ENCODE peak calls at places on chromosomes 1 and 21, in four cellular contexts. One of them, this sample, is unnamed.
A peak's percentile ranks its signal among the peaks of the same experiment; 100 is the strongest.

GRCh38 chr1:207873055-207873890 is 37.7 kb downstream of the CD34 start:
- DNase-seq in GM12878: no peak
- DNase-seq in Panc1: no peak
- DNase-seq in heart right ventricle: no peak
- DNase-seq in this sample: peak; percentile 75

GRCh38 chr21:33041981-33042380 is 16.2 kb downstream of the OLIG2 start:
- DNase-seq in GM12878: no peak
- DNase-seq in Panc1: no peak
- DNase-seq in heart right ventricle: no peak
- DNase-seq in this sample: no peak

GRCh38 chr1:92459871-92460320 is 26.8 kb downstream of the GFI1 start:
- DNase-seq in GM12878: no peak
- DNase-seq in Panc1: no peak
- DNase-seq in heart right ventricle: no peak
- DNase-seq in this sample: no peak

GRCh38 chr21:31343680-31344480 is at the start of gene TIAM1:
- DNase-seq in GM12878: no peak
- DNase-seq in Panc1: no peak
- DNase-seq in heart right ventricle: peak; percentile 43
- DNase-seq in this sample: peak; percentile 77

GRCh38 chr1:110474444-110474843 is 23.5 kb downstream of the PROK1 start:
- DNase-seq in GM12878: no peak
- DNase-seq in Panc1: no peak
- DNase-seq in heart right ventricle: no peak
- DNase-seq in this sample: no peak

GRCh38 chr1:29441916-29442668 is 205.8 kb downstream of the PTPRU start:
- DNase-seq in GM12878: no peak
- DNase-seq in Panc1: no peak
- DNase-seq in heart right ventricle: no peak
- DNase-seq in this sample: peak; percentile 63

GRCh38 chr21:36716836-36717235 is 17.9 kb downstream of the SIM2 start:
- DNase-seq in GM12878: no peak
- DNase-seq in Panc1: no peak
- DNase-seq in heart right ventricle: no peak
- DNase-seq in this sample: no peak

GRCh38 chr21:34996304-34997081 is 52.6 kb downstream of the RUNX1 start:
- DNase-seq in GM12878: no peak
- DNase-seq in Panc1: no peak
- DNase-seq in heart right ventricle: no peak
- DNase-seq in this sample: no peak

GRCh38 chr1:43147625-43148319 is 24.3 kb downstream of the EBNA1BP2 start:
- DNase-seq in GM12878: no peak
- DNase-seq in Panc1: no peak
- DNase-seq in heart right ventricle: peak; percentile 68
- DNase-seq in this sample: no peak

GRCh38 chr1:164763098-164763497 is 204.1 kb downstream of the PBX1 start:
- DNase-seq in GM12878: no peak
- DNase-seq in Panc1: no peak
- DNase-seq in heart right ventricle: no peak
- DNase-seq in this sample: no peak
- H3K27ac ChIP-seq in GM12878: no peak overlapping the region
- H3K27ac ChIP-seq in Panc1: no peak overlapping the region
- H3K27ac ChIP-seq in heart right ventricle: no peak overlapping the region
- H3K27ac ChIP-seq in this sample: no peak overlapping the region

GRCh38 chr1:232789660-232790059 is 15.6 kb upstream of the MAP10 start:
- DNase-seq in GM12878: no peak
- DNase-seq in Panc1: no peak
- DNase-seq in heart right ventricle: no peak
- DNase-seq in this sample: no peak

GRCh38 chr1:232788235-232788872 is 16.9 kb upstream of the MAP10 start:
- DNase-seq in GM12878: no peak
- DNase-seq in Panc1: no peak
- DNase-seq in heart right ventricle: no peak
- DNase-seq in this sample: no peak

GRCh38 chr1:232795497-232796068 is 9.6 kb upstream of the MAP10 start:
- DNase-seq in GM12878: no peak
- DNase-seq in Panc1: no peak
- DNase-seq in heart right ventricle: no peak
- DNase-seq in this sample: no peak

GRCh38 chr1:232792949-232793348 is 12.3 kb upstream of the MAP10 start:
- DNase-seq in GM12878: no peak
- DNase-seq in Panc1: no peak
- DNase-seq in heart right ventricle: no peak
- DNase-seq in this sample: no peak

DNA sequence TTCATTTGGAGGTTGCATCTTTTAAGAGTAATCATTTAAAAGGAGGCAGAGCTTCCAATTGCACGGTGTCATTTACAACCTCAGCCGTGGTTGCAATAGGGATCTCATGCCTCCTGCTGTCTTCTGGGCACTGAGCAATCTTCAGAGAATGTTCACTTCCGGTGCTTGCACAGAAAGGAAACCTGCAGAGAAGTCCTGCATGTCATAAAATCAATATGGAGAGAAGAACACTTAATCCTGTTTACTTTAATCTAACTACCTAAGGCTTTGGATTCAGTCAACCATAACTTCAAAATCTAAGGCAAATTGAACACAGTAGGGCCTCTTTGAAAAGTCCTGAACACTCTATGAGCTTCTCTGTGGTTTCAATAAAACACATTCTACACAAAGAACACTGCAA is 11.3 kb upstream of the MAP10 start:
- DNase-seq in GM12878: no peak
- DNase-seq in Panc1: peak; percentile 56
- DNase-seq in heart right ventricle: no peak
- DNase-seq in this sample: no peak
- H3K4me3 ChIP-seq in GM12878: no peak overlapping the region
- H3K4me3 ChIP-seq in Panc1: no peak overlapping the region
- H3K4me3 ChIP-seq in heart right ventricle: no peak overlapping the region
- H3K4me3 ChIP-seq in this sample: no peak overlapping the region

GRCh38 chr1:170927955-170928850 is 7.1 kb upstream of the MROH9 start:
- DNase-seq in GM12878: no peak
- DNase-seq in Panc1: no peak
- DNase-seq in heart right ventricle: no peak
- DNase-seq in this sample: no peak
- TF ChIP-seq CTCF in GM12878: no peak
- TF ChIP-seq CTCF in Panc1: no peak
- TF ChIP-seq CTCF in heart right ventricle: no peak
- TF ChIP-seq CTCF in this sample: no peak

GRCh38 chr1:41562328-41562727 is 77.8 kb upstream of the EDN2 start:
- DNase-seq in GM12878: no peak
- DNase-seq in Panc1: no peak
- DNase-seq in heart right ventricle: no peak
- DNase-seq in this sample: no peak

GRCh38 chr1:41558761-41559171 is 74.3 kb upstream of the EDN2 start:
- DNase-seq in GM12878: no peak
- DNase-seq in Panc1: no peak
- DNase-seq in heart right ventricle: peak; percentile 83
- DNase-seq in this sample: no peak

GRCh38 chr1:41560496-41560895 is 76.0 kb upstream of the EDN2 start:
- DNase-seq in GM12878: no peak
- DNase-seq in Panc1: no peak
- DNase-seq in heart right ventricle: no peak
- DNase-seq in this sample: no peak

GRCh38 chr1:41557751-41558455 is 73.4 kb upstream of the EDN2 start:
- DNase-seq in GM12878: no peak
- DNase-seq in Panc1: no peak
- DNase-seq in heart right ventricle: no peak
- DNase-seq in this sample: no peak

GRCh38 chr1:41559331-41559730 is 74.8 kb upstream of the EDN2 start:
- DNase-seq in GM12878: no peak
- DNase-seq in Panc1: no peak
- DNase-seq in heart right ventricle: no peak
- DNase-seq in this sample: no peak
- H3K27ac ChIP-seq in GM12878: no peak overlapping the region
- H3K27ac ChIP-seq in Panc1: no peak overlapping the region
- H3K27ac ChIP-seq in heart right ventricle: no peak overlapping the region
- H3K27ac ChIP-seq in this sample: no peak overlapping the region

GRCh38 chr1:31040038-31040437 is 25.5 kb downstream of the PUM1 start:
- DNase-seq in GM12878: no peak
- DNase-seq in Panc1: no peak
- DNase-seq in heart right ventricle: no peak
- DNase-seq in this sample: no peak

GRCh38 chr1:31038360-31038759 is 27.2 kb downstream of the PUM1 start:
- DNase-seq in GM12878: no peak
- DNase-seq in Panc1: no peak
- DNase-seq in heart right ventricle: no peak
- DNase-seq in this sample: no peak

GRCh38 chr1:31041529-31041928 is 24.0 kb downstream of the PUM1 start:
- DNase-seq in GM12878: no peak
- DNase-seq in Panc1: no peak
- DNase-seq in heart right ventricle: no peak
- DNase-seq in this sample: no peak

GRCh38 chr1:31033573-31033972 is 31.9 kb downstream of the PUM1 start:
- DNase-seq in GM12878: no peak
- DNase-seq in Panc1: no peak
- DNase-seq in heart right ventricle: no peak
- DNase-seq in this sample: no peak

DNA sequence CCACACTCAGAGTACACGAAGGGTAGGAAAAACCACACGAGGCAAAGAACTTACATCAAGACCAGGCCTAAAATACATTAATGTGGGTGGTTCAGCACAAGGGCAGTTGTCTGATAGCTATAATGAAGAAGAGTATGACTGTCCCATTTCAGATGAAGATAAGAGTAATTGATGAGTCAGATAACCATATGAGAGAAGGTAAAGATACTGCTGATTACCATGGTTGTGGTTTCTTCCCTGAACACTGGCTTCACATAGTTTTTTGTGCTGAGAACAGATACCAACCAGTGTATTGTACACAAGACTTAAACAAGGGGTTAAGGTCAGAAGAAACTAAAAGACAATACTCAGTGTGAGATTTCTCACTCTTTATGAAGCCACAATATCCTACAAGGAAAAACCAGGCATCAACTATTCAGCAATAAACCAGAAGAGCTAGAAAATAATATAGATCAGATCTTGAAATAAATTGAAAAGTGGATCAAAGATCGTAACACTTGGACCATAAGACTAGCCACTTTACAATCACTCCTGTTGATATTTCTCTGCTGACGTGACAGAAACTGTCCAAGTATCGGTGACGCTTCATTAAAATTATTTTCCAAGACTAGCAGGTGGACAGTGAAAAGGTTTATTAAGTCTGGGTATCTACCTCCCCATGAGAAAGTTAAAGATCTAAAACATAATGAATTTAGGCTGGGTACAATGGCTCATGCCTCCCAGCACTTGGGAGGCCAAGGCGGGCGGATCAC is 28.6 kb downstream of the PUM1 start:
- DNase-seq in GM12878: peak; percentile 16
- DNase-seq in Panc1: no peak
- DNase-seq in heart right ventricle: no peak
- DNase-seq in this sample: no peak
- H3K4me3 ChIP-seq in GM12878: no peak overlapping the region
- H3K4me3 ChIP-seq in Panc1: no peak overlapping the region
- H3K4me3 ChIP-seq in heart right ventricle: no peak overlapping the region
- H3K4me3 ChIP-seq in this sample: no peak overlapping the region

GRCh38 chr1:182972821-182973220 is 19.9 kb upstream of the SHCBP1L start:
- DNase-seq in GM12878: no peak
- DNase-seq in Panc1: no peak
- DNase-seq in heart right ventricle: no peak
- DNase-seq in this sample: no peak

GRCh38 chr1:182968846-182969734 is 16.1 kb upstream of the SHCBP1L start:
- DNase-seq in GM12878: no peak
- DNase-seq in Panc1: no peak
- DNase-seq in heart right ventricle: no peak
- DNase-seq in this sample: no peak

GRCh38 chr1:182974792-182975191 is 21.8 kb upstream of the SHCBP1L start:
- DNase-seq in GM12878: no peak
- DNase-seq in Panc1: no peak
- DNase-seq in heart right ventricle: no peak
- DNase-seq in this sample: no peak

GRCh38 chr1:182971219-182971618 is 18.3 kb upstream of the SHCBP1L start:
- DNase-seq in GM12878: no peak
- DNase-seq in Panc1: no peak
- DNase-seq in heart right ventricle: no peak
- DNase-seq in this sample: no peak

GRCh38 chr1:182972231-182972630 is 19.3 kb upstream of the SHCBP1L start:
- DNase-seq in GM12878: no peak
- DNase-seq in Panc1: no peak
- DNase-seq in heart right ventricle: no peak
- DNase-seq in this sample: no peak
- TF ChIP-seq CTCF in GM12878: no peak
- TF ChIP-seq CTCF in Panc1: no peak
- TF ChIP-seq CTCF in heart right ventricle: no peak
- TF ChIP-seq CTCF in this sample: no peak

DNA sequence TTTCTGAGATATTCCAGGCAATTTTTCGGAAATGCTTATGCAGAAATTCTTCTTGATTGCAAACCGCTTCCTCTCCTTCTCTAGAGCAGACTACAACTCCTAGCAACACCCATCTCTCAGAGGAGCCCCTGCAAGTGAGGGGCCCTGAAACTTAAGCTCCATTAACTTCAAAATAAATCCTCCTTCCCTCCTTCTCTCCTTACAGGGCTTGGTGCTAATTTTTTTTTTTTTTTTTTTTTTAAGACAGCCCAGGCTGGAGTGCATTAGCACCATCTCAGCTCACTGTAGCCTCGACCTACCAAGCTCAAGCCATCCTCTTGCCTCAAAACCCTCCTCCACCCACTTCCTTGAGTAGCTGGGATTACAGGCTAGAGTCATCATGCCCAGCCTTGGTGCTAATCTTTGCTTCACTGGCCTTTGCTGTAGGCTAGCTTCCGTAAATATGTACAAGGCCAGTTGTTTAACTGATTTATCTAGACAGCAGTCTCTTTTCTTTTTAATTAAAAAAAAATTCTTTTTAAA is 30.2 kb upstream of the SFPQ start:
- DNase-seq in GM12878: no peak
- DNase-seq in Panc1: no peak
- DNase-seq in heart right ventricle: no peak
- DNase-seq in this sample: no peak
- H3K27ac ChIP-seq in GM12878: no peak overlapping the region
- H3K27ac ChIP-seq in Panc1: no peak overlapping the region
- H3K27ac ChIP-seq in heart right ventricle: no peak overlapping the region
- H3K27ac ChIP-seq in this sample: no peak overlapping the region

DNA sequence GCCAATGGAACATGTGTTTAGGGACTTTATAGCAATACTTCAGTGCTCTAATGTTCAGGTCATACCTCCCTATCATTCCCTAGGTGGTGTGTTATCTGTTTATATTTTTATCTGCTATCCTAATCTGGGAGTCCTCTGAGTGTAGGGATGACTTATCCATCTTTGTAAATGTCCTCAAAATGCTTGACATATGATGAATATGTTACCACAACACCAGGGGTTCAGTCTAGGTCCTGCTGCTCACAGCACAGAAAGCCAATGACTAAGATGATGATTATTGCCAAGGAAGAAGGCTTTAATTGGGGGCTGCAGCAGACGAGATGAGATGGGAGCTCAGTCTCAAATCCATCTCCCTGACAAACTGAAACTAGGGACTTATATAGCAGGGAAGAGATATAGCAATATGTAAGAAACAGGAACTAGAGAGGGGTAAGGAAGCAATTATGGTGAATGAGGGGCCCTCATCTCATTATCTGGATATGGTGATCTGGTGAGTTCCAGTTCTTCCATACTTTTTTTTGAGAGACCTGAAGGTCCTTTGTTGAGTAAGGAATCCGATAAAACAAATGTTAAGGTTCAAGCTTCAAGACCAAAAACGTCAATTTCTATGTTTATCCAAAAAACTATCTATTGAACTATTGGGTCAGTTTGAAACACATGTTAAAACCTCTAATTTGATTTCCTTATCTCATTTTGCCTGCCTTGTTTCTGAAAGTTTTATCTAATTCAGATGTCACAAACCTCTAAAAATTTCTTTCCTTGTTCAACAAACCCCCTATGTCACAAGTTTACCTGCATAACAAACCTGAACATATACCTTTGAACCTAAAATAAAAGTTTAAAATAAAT is 256.7 kb upstream of the CACYBP start:
- DNase-seq in GM12878: no peak
- DNase-seq in Panc1: no peak
- DNase-seq in heart right ventricle: no peak
- DNase-seq in this sample: no peak
- H3K4me3 ChIP-seq in GM12878: no peak overlapping the region
- H3K4me3 ChIP-seq in Panc1: no peak overlapping the region
- H3K4me3 ChIP-seq in heart right ventricle: no peak overlapping the region
- H3K4me3 ChIP-seq in this sample: no peak overlapping the region

This sample was measured in coronary artery.